ENCODE peak calls at places on chromosomes 6 and 20, in eight cellular contexts. R is sigmoid colon; K is psoas muscle; T is foreskin fibroblast; O is CD8-positive, alpha-beta T cell; Z is neuronal stem cell; H is mesenchymal stem cell; Y is tibial artery. C is an unnamed sample.

GRCh38 chr6:85360794-85361642 is 88.9 kb upstream of the NT5E start:
- DNase-seq in O (no peak), K (no peak), T (peak), Y (no peak), Z (no peak), H (peak), R (no peak), C (no peak)

GRCh38 chr6:96886519-96886918 is 11.2 kb downstream of the NDUFAF4 start:
- DNase-seq in Z (no peak), Y (no peak), T (no peak), R (no peak), K (no peak), H (no peak), O (no peak), C (no peak)

GRCh38 chr6:35327349-35328027 is 14.9 kb upstream of the PPARD start:
- DNase-seq in O (peak), K (no peak), T (peak), R (no peak), Y (no peak), H (peak), Z (no peak), C (peak)

GRCh38 chr20:37945034-37945660 is 42.2 kb downstream of the VSTM2L start:
- DNase-seq in K (no peak), T (no peak), Z (no peak), Y (peak), R (no peak), O (no peak), H (no peak), C (no peak)

GRCh38 chr6:73752943-73753342 is 56.9 kb downstream of the CD109 start:
- DNase-seq in O (no peak), T (no peak), R (no peak), H (peak), Z (no peak), K (no peak), Y (no peak), C (no peak)

GRCh38 chr6:3612341-3613041 is 139.0 kb downstream of the PXDC1 start:
- DNase-seq in H (peak), R (no peak), T (peak), K (no peak), Y (no peak), O (no peak), Z (no peak), C (peak)

GRCh38 chr6:97697450-97697849 is 414.4 kb upstream of the MMS22L start:
- DNase-seq in O (no peak), Z (no peak), H (peak), R (no peak), T (peak), K (no peak), Y (no peak), C (no peak)

GRCh38 chr6:135506270-135506997 is 8.9 kb upstream of the AHI1 start:
- DNase-seq in T (no peak), Y (no peak), Z (no peak), H (peak), R (no peak), K (no peak), O (no peak), C (peak)

GRCh38 chr20:7627734-7628663 is 312.3 kb downstream of the HAO1 start:
- DNase-seq in R (no peak), Z (no peak), O (no peak), Y (no peak), T (peak), K (no peak), H (no peak), C (no peak)

GRCh38 chr6:149314325-149314724 is 3.2 kb upstream of the TAB2 start:
- DNase-seq in K (no peak), T (no peak), Z (no peak), H (no peak), Y (no peak), O (no peak), R (no peak), C (no peak)

GRCh38 chr6:13427838-13428527 is 59.4 kb downstream of the GFOD1 start:
- DNase-seq in H (no peak), T (no peak), K (no peak), O (peak), R (no peak), Y (no peak), Z (no peak), C (no peak)

GRCh38 chr6:39681566-39682250 is 43.5 kb downstream of the KIF6 start:
- DNase-seq in R (no peak), Z (no peak), O (no peak), T (no peak), Y (no peak), H (no peak), K (no peak), C (no peak)

GRCh38 chr6:140684776-140685550 is 1310.5 kb upstream of the CITED2 start:
- DNase-seq in Y (no peak), R (no peak), T (no peak), O (no peak), K (no peak), H (no peak), Z (no peak), C (no peak)

GRCh38 chr6:127173541-127173940 is 55.1 kb downstream of the RSPO3 start:
- DNase-seq in H (peak), Z (no peak), Y (no peak), R (no peak), O (no peak), T (no peak), K (no peak), C (no peak)

GRCh38 chr20:56468317-56469076 is at the start of gene RTF2:
- DNase-seq in Z (peak), R (peak), T (peak), K (peak), O (peak), H (peak), Y (peak), C (peak)

GRCh38 chr6:106973018-106973840 is 1.3 kb downstream of the CD24 start:
- DNase-seq in H (no peak), R (no peak), Y (no peak), O (no peak), T (no peak), K (no peak), Z (peak), C (peak)

GRCh38 chr20:5729348-5729747 is 20.9 kb upstream of the SHLD1 start:
- DNase-seq in Y (no peak), H (peak), T (peak), R (no peak), Z (no peak), K (no peak), O (no peak), C (no peak)

GRCh38 chr6:126170875-126171489 is 168.9 kb upstream of the CENPW start:
- DNase-seq in Y (no peak), O (no peak), Z (no peak), R (no peak), H (peak), K (no peak), T (no peak), C (peak)

GRCh38 chr6:108068182-108068581 is 6.4 kb downstream of the OSTM1 start:
- DNase-seq in K (no peak), R (no peak), Z (no peak), Y (no peak), O (no peak), T (no peak), H (no peak), C (no peak)

GRCh38 chr20:53942973-53943372 is 127.4 kb downstream of the BCAS1 start:
- DNase-seq in Y (no peak), R (no peak), T (no peak), O (no peak), H (no peak), Z (no peak), K (no peak), C (no peak)

GRCh38 chr20:16475225-16475624 is 98.0 kb downstream of the KIF16B start:
- DNase-seq in K (no peak), T (peak), R (no peak), Y (no peak), O (no peak), Z (no peak), H (peak), C (no peak)

GRCh38 chr6:35081426-35081851 is 59.7 kb downstream of the TCP11 start:
- DNase-seq in H (no peak), O (no peak), R (peak), Y (peak), T (no peak), K (no peak), Z (no peak), C (no peak)

GRCh38 chr6:161264181-161264580 is 9.7 kb downstream of the AGPAT4 start:
- DNase-seq in Y (no peak), O (no peak), Z (no peak), K (no peak), H (no peak), T (no peak), R (peak), C (no peak)

GRCh38 chr6:141088171-141088570 is 1044.6 kb upstream of the GJE1 start:
- DNase-seq in Z (no peak), R (no peak), Y (no peak), K (no peak), T (no peak), O (no peak), H (no peak), C (no peak)

GRCh38 chr6:148265058-148265457 is 77.6 kb upstream of the SASH1 start:
- DNase-seq in T (no peak), Z (no peak), O (no peak), H (no peak), K (no peak), R (no peak), Y (no peak), C (no peak)

GRCh38 chr20:61724376-61724775 is 341.3 kb downstream of the TAF4 start:
- DNase-seq in O (no peak), K (no peak), R (no peak), Y (no peak), Z (no peak), T (no peak), H (peak), C (no peak)

GRCh38 chr6:35017461-35018183 is 123.5 kb downstream of the TCP11 start:
- DNase-seq in H (no peak), K (peak), O (no peak), T (no peak), Z (no peak), R (peak), Y (peak), C (no peak)

GRCh38 chr6:53979468-53980067 is 131.7 kb upstream of the MLIP start:
- DNase-seq in R (no peak), Y (no peak), H (peak), O (no peak), K (no peak), T (no peak), Z (peak), C (no peak)

GRCh38 chr6:162344935-162345599 is 382.5 kb downstream of the PRKN start:
- DNase-seq in Y (no peak), R (no peak), Z (no peak), K (no peak), H (no peak), O (no peak), T (peak), C (no peak)

GRCh38 chr6:155152211-155153076 is 111.4 kb upstream of the CLDN20 start:
- DNase-seq in H (no peak), R (no peak), T (no peak), K (no peak), O (no peak), Z (no peak), Y (no peak), C (peak)

GRCh38 chr6:42227173-42227850 is 9.7 kb upstream of the MRPS10 start:
- DNase-seq in H (no peak), K (no peak), R (no peak), O (no peak), Y (no peak), T (no peak), Z (no peak), C (no peak)

GRCh38 chr6:116847234-116847633 is 18.4 kb upstream of the GPRC6A start:
- DNase-seq in Z (no peak), K (no peak), H (peak), Y (no peak), T (peak), O (no peak), R (no peak), C (no peak)

GRCh38 chr6:193773-194310 is 98.4 kb upstream of the DUSP22 start:
- DNase-seq in Z (no peak), T (no peak), R (no peak), H (no peak), Y (no peak), K (no peak), O (no peak), C (peak)

GRCh38 chr20:5621305-5621704 is 128.9 kb upstream of the SHLD1 start:
- DNase-seq in O (no peak), K (no peak), R (no peak), Y (no peak), H (no peak), Z (no peak), T (no peak), C (no peak)

GRCh38 chr20:346033-346639 is 775 bp upstream of the NRSN2 start:
- DNase-seq in Y (no peak), Z (no peak), R (no peak), O (no peak), H (no peak), T (no peak), K (no peak), C (no peak)

GRCh38 chr6:13304580-13305255 is 23.6 kb downstream of the TBC1D7 start:
- DNase-seq in T (no peak), H (no peak), O (no peak), R (no peak), Y (no peak), Z (no peak), K (no peak), C (peak)

GRCh38 chr6:137933696-137934095 is 66.6 kb downstream of the TNFAIP3 start:
- DNase-seq in R (peak), O (no peak), K (peak), H (no peak), Z (no peak), Y (peak), T (peak), C (no peak)

GRCh38 chr20:25372584-25373336 is 17.9 kb downstream of the ABHD12 start:
- DNase-seq in Z (no peak), T (peak), H (peak), Y (no peak), K (no peak), R (no peak), O (no peak), C (no peak)

GRCh38 chr6:167731731-167732422 is 94.8 kb upstream of the AFDN start:
- DNase-seq in K (no peak), Z (no peak), Y (no peak), H (no peak), O (no peak), T (no peak), R (peak), C (no peak)

GRCh38 chr6:1958257-1958656 is 287.1 kb downstream of the GMDS start:
- DNase-seq in K (no peak), Z (no peak), Y (no peak), H (no peak), O (no peak), T (no peak), R (no peak), C (no peak)
- H3K4me3 ChIP-seq in K (no peak), Z (no peak), Y (no peak), H (no peak), O (no peak), T (no peak), R (no peak), C (no peak)

DNA sequence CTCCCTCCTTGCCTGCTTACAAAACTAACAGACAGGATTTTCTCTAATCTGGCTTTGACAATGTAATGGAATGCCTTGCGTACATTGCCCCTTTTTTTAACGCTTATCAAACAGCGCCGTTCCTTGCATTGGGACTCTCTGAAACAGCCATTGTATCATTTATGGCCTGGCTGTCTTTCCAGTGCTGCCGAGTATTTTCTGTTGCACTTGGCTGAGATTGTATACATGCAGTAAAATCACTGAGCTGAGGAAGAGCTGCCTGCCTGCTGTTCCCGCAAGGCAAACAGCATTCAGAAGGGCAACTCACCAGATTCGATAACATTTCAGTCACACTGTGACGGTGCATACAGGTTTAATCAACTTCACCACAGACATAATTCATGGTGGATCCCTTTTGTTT is 106.0 kb downstream of the SH3BGRL2 start:
- DNase-seq in O (no peak), Z (no peak), H (no peak), Y (no peak), R (no peak), K (no peak), T (no peak), C (no peak)
- H3K4me3 ChIP-seq in O (no peak), Z (no peak), H (no peak), Y (no peak), R (no peak), K (no peak), T (no peak), C (no peak)

DNA sequence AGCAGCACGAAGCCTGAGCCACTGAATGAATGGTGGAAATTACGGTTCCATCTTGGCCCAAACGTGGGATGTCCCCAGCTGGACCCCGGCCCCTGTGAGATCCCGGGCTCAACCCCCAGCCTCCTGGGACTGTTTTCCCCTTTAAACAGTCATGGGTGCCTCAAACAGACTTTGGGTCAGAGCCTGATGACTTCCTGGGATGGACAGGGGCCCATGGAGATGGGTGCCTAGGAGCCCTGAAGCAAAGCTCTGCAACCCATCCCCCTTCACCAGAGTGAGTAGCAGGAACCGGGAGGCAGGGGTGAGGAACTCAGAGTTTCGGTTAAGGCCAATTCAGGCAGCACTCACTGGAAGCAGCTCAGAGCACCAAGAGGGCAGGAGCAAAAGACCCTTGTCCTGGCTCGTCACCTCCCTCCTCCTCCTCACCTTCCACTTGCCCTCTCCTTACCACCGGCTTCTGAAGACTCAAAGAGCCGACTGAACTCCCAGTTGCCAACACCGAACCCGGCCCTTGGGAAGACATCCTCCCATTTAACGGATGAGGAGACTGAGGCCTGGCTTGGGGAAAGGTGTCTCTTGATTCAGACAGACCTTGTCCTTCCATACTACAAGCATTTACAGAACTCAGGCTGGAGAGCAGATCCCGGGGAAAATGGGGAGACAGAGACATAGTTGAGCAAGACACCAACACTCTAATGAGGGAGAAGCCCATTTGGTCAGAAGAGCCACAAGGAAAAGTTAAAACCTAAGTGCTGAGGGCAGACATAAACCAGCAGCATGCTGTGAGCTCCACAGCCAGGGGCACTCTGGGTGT is 14.9 kb upstream of the TLDC2 start:
- DNase-seq in H (no peak), K (no peak), O (no peak), Z (no peak), Y (no peak), T (no peak), R (no peak), C (no peak)
- H3K4me3 ChIP-seq in H (no peak), K (peak), O (no peak), Z (peak), Y (peak), T (peak), R (peak), C (no peak)

DNA sequence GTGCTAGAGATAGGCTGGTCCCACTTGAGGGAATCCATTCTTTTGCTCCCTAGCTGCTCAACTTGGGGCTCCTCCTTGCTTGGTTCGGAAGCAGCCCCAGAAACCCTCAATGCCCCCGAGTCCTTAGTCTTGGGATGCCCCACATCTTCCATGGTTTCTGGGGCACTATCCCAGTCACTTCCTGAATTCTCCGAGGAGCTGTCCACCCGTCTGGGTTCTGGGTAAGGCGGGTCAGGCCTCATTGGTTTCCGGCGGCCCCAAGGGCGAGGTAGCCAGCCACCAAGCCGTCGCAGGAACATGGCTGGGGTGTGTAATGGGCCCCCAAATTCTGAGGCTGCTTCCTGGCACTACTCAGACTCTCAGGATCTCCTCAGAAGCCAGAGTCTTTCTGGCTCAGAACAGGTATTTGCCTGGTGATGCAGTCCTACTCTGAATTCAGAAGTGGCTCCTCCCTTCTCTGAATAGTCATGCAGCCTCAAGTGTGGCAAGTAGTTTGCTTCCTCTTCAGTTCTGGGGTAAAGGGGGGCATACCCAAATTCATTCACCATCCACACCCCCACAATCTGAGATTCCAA is 842 bp downstream of the C6orf47 start:
- DNase-seq in Z (no peak), T (no peak), Y (no peak), H (peak), K (no peak), O (no peak), R (no peak), C (no peak)
- H3K4me3 ChIP-seq in Z (peak), T (peak), Y (peak), H (peak), K (peak), O (peak), R (peak), C (peak)